ENCODE peak calls at places on chromosomes 5 and 9, in nine cellular contexts. One of them, this sample, is unnamed.

GRCh38 chr5:137498736-137499505 is at the start of gene SPOCK1:
- DNase-seq in PC-9: peak
- DNase-seq in HepG2: peak
- DNase-seq in mammary epithelial cell: peak
- DNase-seq in A549: peak
- DNase-seq in IMR-90: peak
- DNase-seq in keratinocyte: no peak
- DNase-seq in HCT116: peak
- DNase-seq in MM.1S: peak
- DNase-seq in this sample: peak

GRCh38 chr5:543351-543750 is 19.1 kb upstream of the SLC9A3 start:
- DNase-seq in keratinocyte: no peak
- DNase-seq in HepG2: no peak
- DNase-seq in mammary epithelial cell: no peak
- DNase-seq in A549: no peak
- DNase-seq in HCT116: no peak
- DNase-seq in PC-9: no peak
- DNase-seq in IMR-90: no peak
- DNase-seq in MM.1S: no peak
- DNase-seq in this sample: no peak

GRCh38 chr9:137045294-137046093 is 483 bp downstream of the NPDC1 start:
- DNase-seq in HepG2: no peak
- DNase-seq in MM.1S: no peak
- DNase-seq in A549: no peak
- DNase-seq in PC-9: no peak
- DNase-seq in mammary epithelial cell: no peak
- DNase-seq in IMR-90: peak
- DNase-seq in HCT116: no peak
- DNase-seq in keratinocyte: no peak
- DNase-seq in this sample: peak

GRCh38 chr5:135079282-135079681 is 45.3 kb upstream of the PITX1 start:
- DNase-seq in PC-9: no peak
- DNase-seq in IMR-90: no peak
- DNase-seq in mammary epithelial cell: no peak
- DNase-seq in HCT116: no peak
- DNase-seq in MM.1S: no peak
- DNase-seq in HepG2: no peak
- DNase-seq in A549: no peak
- DNase-seq in keratinocyte: no peak
- DNase-seq in this sample: no peak

GRCh38 chr5:167918492-167919267 is 372.8 kb upstream of the WWC1 start:
- DNase-seq in PC-9: no peak
- DNase-seq in HepG2: no peak
- DNase-seq in MM.1S: no peak
- DNase-seq in keratinocyte: no peak
- DNase-seq in HCT116: no peak
- DNase-seq in mammary epithelial cell: no peak
- DNase-seq in IMR-90: no peak
- DNase-seq in A549: no peak
- DNase-seq in this sample: no peak

GRCh38 chr9:34084562-34084961 is 35.9 kb upstream of the UBAP2 start:
- DNase-seq in A549: no peak
- DNase-seq in keratinocyte: no peak
- DNase-seq in PC-9: no peak
- DNase-seq in HCT116: no peak
- DNase-seq in HepG2: no peak
- DNase-seq in MM.1S: no peak
- DNase-seq in mammary epithelial cell: no peak
- DNase-seq in IMR-90: no peak
- DNase-seq in this sample: no peak

GRCh38 chr9:2066312-2067273 is 51.4 kb downstream of the SMARCA2 start:
- DNase-seq in keratinocyte: no peak
- DNase-seq in PC-9: no peak
- DNase-seq in A549: no peak
- DNase-seq in mammary epithelial cell: no peak
- DNase-seq in HepG2: peak
- DNase-seq in IMR-90: peak
- DNase-seq in MM.1S: no peak
- DNase-seq in HCT116: no peak
- DNase-seq in this sample: no peak

GRCh38 chr5:72633649-72634048 is 126.4 kb upstream of the ZNF366 start:
- DNase-seq in mammary epithelial cell: no peak
- DNase-seq in MM.1S: no peak
- DNase-seq in IMR-90: peak
- DNase-seq in HepG2: no peak
- DNase-seq in HCT116: no peak
- DNase-seq in A549: no peak
- DNase-seq in keratinocyte: no peak
- DNase-seq in PC-9: no peak
- DNase-seq in this sample: no peak

GRCh38 chr9:2299843-2300205 is 284.7 kb downstream of the SMARCA2 start:
- DNase-seq in mammary epithelial cell: no peak
- DNase-seq in keratinocyte: no peak
- DNase-seq in A549: no peak
- DNase-seq in HepG2: no peak
- DNase-seq in HCT116: no peak
- DNase-seq in MM.1S: no peak
- DNase-seq in PC-9: no peak
- DNase-seq in IMR-90: no peak
- DNase-seq in this sample: no peak

GRCh38 chr5:178120661-178121357 is 7.5 kb downstream of the N4BP3 start:
- DNase-seq in keratinocyte: no peak
- DNase-seq in PC-9: peak
- DNase-seq in IMR-90: peak
- DNase-seq in mammary epithelial cell: no peak
- DNase-seq in HCT116: no peak
- DNase-seq in A549: peak
- DNase-seq in MM.1S: peak
- DNase-seq in HepG2: peak
- DNase-seq in this sample: peak

GRCh38 chr5:178123094-178123986 is 7.5 kb upstream of the RMND5B start:
- DNase-seq in HepG2: no peak
- DNase-seq in keratinocyte: no peak
- DNase-seq in IMR-90: no peak
- DNase-seq in A549: no peak
- DNase-seq in HCT116: no peak
- DNase-seq in MM.1S: no peak
- DNase-seq in mammary epithelial cell: no peak
- DNase-seq in PC-9: peak
- DNase-seq in this sample: no peak

GRCh38 chr5:178119915-178120660 is 6.8 kb downstream of the N4BP3 start:
- DNase-seq in HCT116: no peak
- DNase-seq in IMR-90: no peak
- DNase-seq in mammary epithelial cell: no peak
- DNase-seq in MM.1S: no peak
- DNase-seq in HepG2: no peak
- DNase-seq in A549: no peak
- DNase-seq in keratinocyte: no peak
- DNase-seq in PC-9: no peak
- DNase-seq in this sample: no peak

GRCh38 chr5:178122346-178122745 is 8.5 kb upstream of the RMND5B start:
- DNase-seq in keratinocyte: no peak
- DNase-seq in HepG2: no peak
- DNase-seq in mammary epithelial cell: no peak
- DNase-seq in PC-9: no peak
- DNase-seq in MM.1S: no peak
- DNase-seq in HCT116: no peak
- DNase-seq in IMR-90: no peak
- DNase-seq in A549: no peak
- DNase-seq in this sample: no peak

GRCh38 chr5:178121450-178122276 is 8.3 kb downstream of the N4BP3 start:
- DNase-seq in mammary epithelial cell: no peak
- DNase-seq in IMR-90: no peak
- DNase-seq in MM.1S: peak
- DNase-seq in HepG2: no peak
- DNase-seq in keratinocyte: no peak
- DNase-seq in PC-9: no peak
- DNase-seq in A549: no peak
- DNase-seq in HCT116: no peak
- DNase-seq in this sample: no peak
- H3K27ac ChIP-seq in mammary epithelial cell: no peak
- H3K27ac ChIP-seq in IMR-90: no peak
- H3K27ac ChIP-seq in MM.1S: peak
- H3K27ac ChIP-seq in HepG2: no peak
- H3K27ac ChIP-seq in keratinocyte: no peak
- H3K27ac ChIP-seq in PC-9: no peak
- H3K27ac ChIP-seq in A549: no peak
- H3K27ac ChIP-seq in HCT116: no peak
- H3K27ac ChIP-seq in this sample: no peak

GRCh38 chr9:78021692-78022091 is 9.9 kb downstream of the GNAQ start:
- DNase-seq in keratinocyte: no peak
- DNase-seq in HepG2: no peak
- DNase-seq in IMR-90: no peak
- DNase-seq in A549: no peak
- DNase-seq in PC-9: no peak
- DNase-seq in mammary epithelial cell: no peak
- DNase-seq in MM.1S: no peak
- DNase-seq in HCT116: no peak
- DNase-seq in this sample: no peak
- TF ChIP-seq CTCF in keratinocyte: no peak
- TF ChIP-seq CTCF in HepG2: no peak
- TF ChIP-seq CTCF in IMR-90: no peak
- TF ChIP-seq CTCF in A549: no peak
- TF ChIP-seq CTCF in PC-9: no peak
- TF ChIP-seq CTCF in mammary epithelial cell: no peak
- TF ChIP-seq CTCF in MM.1S: no peak
- TF ChIP-seq CTCF in HCT116: no peak
- TF ChIP-seq CTCF in this sample: no peak

DNA sequence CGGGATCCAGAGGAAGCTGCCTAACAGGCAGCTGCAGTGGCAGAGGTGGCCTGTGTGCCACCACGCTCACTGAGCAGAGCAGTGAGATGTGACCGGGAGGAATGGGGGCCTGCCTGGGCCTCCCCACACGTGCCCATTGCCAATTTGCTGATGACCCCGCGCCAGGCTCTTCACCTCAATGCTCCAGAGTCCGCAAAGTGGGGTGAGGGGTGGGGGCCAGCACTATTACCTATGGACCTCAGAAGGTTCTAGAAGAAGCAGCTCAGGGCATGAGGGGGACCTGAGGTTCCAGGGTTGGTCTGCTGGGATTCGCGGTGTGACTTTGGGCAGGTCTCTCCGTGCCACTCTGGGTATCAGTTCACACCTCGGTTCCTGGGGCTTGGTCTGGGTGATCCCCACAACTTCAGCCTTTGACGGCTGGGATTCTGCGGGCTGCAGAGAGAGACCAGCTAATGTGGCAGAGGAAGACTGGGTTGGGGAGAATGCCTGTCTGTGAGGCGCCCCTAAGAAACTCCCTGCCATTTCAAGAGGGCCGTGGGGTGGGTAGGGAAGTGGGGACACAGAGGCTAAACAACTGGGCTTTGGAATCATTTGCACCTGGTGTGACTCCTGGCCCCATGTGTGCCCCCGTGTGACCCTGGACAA is 231.0 kb upstream of the MVB12B start:
- DNase-seq in HepG2: no peak
- DNase-seq in HCT116: no peak
- DNase-seq in A549: no peak
- DNase-seq in mammary epithelial cell: no peak
- DNase-seq in keratinocyte: no peak
- DNase-seq in IMR-90: no peak
- DNase-seq in MM.1S: no peak
- DNase-seq in PC-9: no peak
- DNase-seq in this sample: no peak
- H3K4me2 ChIP-seq in HepG2: no peak
- H3K4me2 ChIP-seq in HCT116: no peak
- H3K4me2 ChIP-seq in A549: no peak
- H3K4me2 ChIP-seq in mammary epithelial cell: no peak
- H3K4me2 ChIP-seq in keratinocyte: no peak
- H3K4me2 ChIP-seq in IMR-90: no peak
- H3K4me2 ChIP-seq in MM.1S: no peak
- H3K4me2 ChIP-seq in PC-9: no peak
- H3K4me2 ChIP-seq in this sample: no peak

GRCh38 chr9:125591245-125591644 is 115.8 kb downstream of the MAPKAP1 start:
- DNase-seq in IMR-90: no peak
- DNase-seq in HCT116: no peak
- DNase-seq in mammary epithelial cell: no peak
- DNase-seq in A549: no peak
- DNase-seq in MM.1S: no peak
- DNase-seq in HepG2: no peak
- DNase-seq in PC-9: no peak
- DNase-seq in keratinocyte: no peak
- DNase-seq in this sample: no peak

GRCh38 chr9:125585503-125586172 is 121.4 kb downstream of the MAPKAP1 start:
- DNase-seq in mammary epithelial cell: no peak
- DNase-seq in HCT116: no peak
- DNase-seq in A549: no peak
- DNase-seq in IMR-90: no peak
- DNase-seq in HepG2: peak
- DNase-seq in keratinocyte: no peak
- DNase-seq in PC-9: no peak
- DNase-seq in MM.1S: no peak
- DNase-seq in this sample: no peak

GRCh38 chr9:125586173-125586512 is 120.9 kb downstream of the MAPKAP1 start:
- DNase-seq in keratinocyte: no peak
- DNase-seq in HCT116: no peak
- DNase-seq in IMR-90: no peak
- DNase-seq in mammary epithelial cell: no peak
- DNase-seq in HepG2: no peak
- DNase-seq in PC-9: no peak
- DNase-seq in A549: no peak
- DNase-seq in MM.1S: no peak
- DNase-seq in this sample: no peak

GRCh38 chr9:125589287-125589686 is 117.7 kb downstream of the MAPKAP1 start:
- DNase-seq in PC-9: no peak
- DNase-seq in HCT116: no peak
- DNase-seq in A549: no peak
- DNase-seq in keratinocyte: no peak
- DNase-seq in IMR-90: no peak
- DNase-seq in HepG2: no peak
- DNase-seq in mammary epithelial cell: no peak
- DNase-seq in MM.1S: no peak
- DNase-seq in this sample: no peak

DNA sequence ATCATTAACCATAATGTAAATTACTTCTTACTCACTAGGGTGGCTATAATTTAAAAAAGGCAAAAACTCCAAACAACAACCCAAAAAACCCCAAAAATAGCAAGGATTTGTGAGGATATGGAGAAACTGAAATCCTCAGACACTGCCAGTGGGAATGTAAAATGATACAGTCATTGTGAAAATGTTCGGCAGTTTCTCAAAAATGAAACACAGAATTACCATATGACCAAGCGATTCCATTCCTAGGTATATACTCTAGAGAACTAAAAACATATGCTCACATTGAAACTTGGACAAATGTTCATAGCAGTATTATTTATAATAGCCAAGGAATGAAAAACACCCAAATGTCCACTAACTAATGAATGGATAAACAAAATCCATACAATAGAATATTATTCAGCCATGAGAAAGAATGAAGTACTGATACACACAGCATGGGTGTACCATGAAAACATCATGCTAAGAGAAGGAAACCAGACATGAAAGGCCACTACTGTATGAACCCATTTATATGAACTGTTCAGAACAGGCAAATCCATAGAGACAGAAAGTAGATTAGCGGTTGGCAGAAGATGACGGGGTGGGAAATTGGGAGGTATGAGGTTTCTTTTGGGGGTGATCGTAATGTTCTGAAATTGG is 119.1 kb downstream of the MAPKAP1 start:
- DNase-seq in IMR-90: no peak
- DNase-seq in A549: no peak
- DNase-seq in MM.1S: no peak
- DNase-seq in keratinocyte: no peak
- DNase-seq in mammary epithelial cell: no peak
- DNase-seq in HCT116: no peak
- DNase-seq in HepG2: no peak
- DNase-seq in PC-9: no peak
- DNase-seq in this sample: no peak
- H3K27ac ChIP-seq in IMR-90: no peak
- H3K27ac ChIP-seq in A549: no peak
- H3K27ac ChIP-seq in MM.1S: no peak
- H3K27ac ChIP-seq in keratinocyte: no peak
- H3K27ac ChIP-seq in mammary epithelial cell: no peak
- H3K27ac ChIP-seq in HCT116: no peak
- H3K27ac ChIP-seq in HepG2: no peak
- H3K27ac ChIP-seq in PC-9: no peak
- H3K27ac ChIP-seq in this sample: no peak